ENCODE peak calls at places on chromosomes 11 and 22, in six cellular contexts. One of them, this sample, is unnamed.

GRCh38 chr22:29396126-29396525 is 7.8 kb upstream of the AP1B1 start:
- DNase-seq in fibroblast of villous mesenchyme: no peak
- DNase-seq in adrenal gland: no peak
- DNase-seq in psoas muscle: no peak
- DNase-seq in AG10803: no peak
- DNase-seq in fibroblast of pulmonary artery: no peak
- DNase-seq in this sample: no peak

GRCh38 chr11:130480166-130480565 is 31.7 kb downstream of the ADAMTS15 start:
- DNase-seq in fibroblast of villous mesenchyme: peak
- DNase-seq in adrenal gland: no peak
- DNase-seq in psoas muscle: no peak
- DNase-seq in AG10803: peak
- DNase-seq in fibroblast of pulmonary artery: peak
- DNase-seq in this sample: no peak

GRCh38 chr11:86214710-86215109 is 29.8 kb upstream of the EED start:
- DNase-seq in fibroblast of villous mesenchyme: no peak
- DNase-seq in adrenal gland: no peak
- DNase-seq in psoas muscle: no peak
- DNase-seq in AG10803: no peak
- DNase-seq in fibroblast of pulmonary artery: no peak
- DNase-seq in this sample: peak

GRCh38 chr11:19208959-19209568 is 7.3 kb upstream of the CSRP3 start:
- DNase-seq in fibroblast of villous mesenchyme: no peak
- DNase-seq in adrenal gland: no peak
- DNase-seq in psoas muscle: no peak
- DNase-seq in AG10803: no peak
- DNase-seq in fibroblast of pulmonary artery: no peak
- DNase-seq in this sample: no peak

GRCh38 chr11:520428-521178 is 13.6 kb upstream of the RNH1 start:
- DNase-seq in fibroblast of villous mesenchyme: no peak
- DNase-seq in adrenal gland: no peak
- DNase-seq in psoas muscle: peak
- DNase-seq in AG10803: no peak
- DNase-seq in fibroblast of pulmonary artery: no peak
- DNase-seq in this sample: no peak

GRCh38 chr22:35319244-35319985 is 19.7 kb downstream of the TOM1 start:
- DNase-seq in fibroblast of villous mesenchyme: no peak
- DNase-seq in adrenal gland: no peak
- DNase-seq in psoas muscle: peak
- DNase-seq in AG10803: no peak
- DNase-seq in fibroblast of pulmonary artery: no peak
- DNase-seq in this sample: no peak

GRCh38 chr11:46682773-46683752 is 17.4 kb downstream of the ARHGAP1 start:
- DNase-seq in fibroblast of villous mesenchyme: peak
- DNase-seq in adrenal gland: no peak
- DNase-seq in psoas muscle: no peak
- DNase-seq in AG10803: no peak
- DNase-seq in fibroblast of pulmonary artery: peak
- DNase-seq in this sample: no peak

GRCh38 chr22:30235687-30236170 is 10.8 kb downstream of the LIF start:
- DNase-seq in fibroblast of villous mesenchyme: peak
- DNase-seq in adrenal gland: no peak
- DNase-seq in psoas muscle: no peak
- DNase-seq in AG10803: peak
- DNase-seq in fibroblast of pulmonary artery: peak
- DNase-seq in this sample: no peak

GRCh38 chr11:12680246-12680939 is 6.2 kb downstream of the TEAD1 start:
- DNase-seq in fibroblast of villous mesenchyme: peak
- DNase-seq in adrenal gland: no peak
- DNase-seq in psoas muscle: peak
- DNase-seq in AG10803: peak
- DNase-seq in fibroblast of pulmonary artery: peak
- DNase-seq in this sample: no peak

DNA sequence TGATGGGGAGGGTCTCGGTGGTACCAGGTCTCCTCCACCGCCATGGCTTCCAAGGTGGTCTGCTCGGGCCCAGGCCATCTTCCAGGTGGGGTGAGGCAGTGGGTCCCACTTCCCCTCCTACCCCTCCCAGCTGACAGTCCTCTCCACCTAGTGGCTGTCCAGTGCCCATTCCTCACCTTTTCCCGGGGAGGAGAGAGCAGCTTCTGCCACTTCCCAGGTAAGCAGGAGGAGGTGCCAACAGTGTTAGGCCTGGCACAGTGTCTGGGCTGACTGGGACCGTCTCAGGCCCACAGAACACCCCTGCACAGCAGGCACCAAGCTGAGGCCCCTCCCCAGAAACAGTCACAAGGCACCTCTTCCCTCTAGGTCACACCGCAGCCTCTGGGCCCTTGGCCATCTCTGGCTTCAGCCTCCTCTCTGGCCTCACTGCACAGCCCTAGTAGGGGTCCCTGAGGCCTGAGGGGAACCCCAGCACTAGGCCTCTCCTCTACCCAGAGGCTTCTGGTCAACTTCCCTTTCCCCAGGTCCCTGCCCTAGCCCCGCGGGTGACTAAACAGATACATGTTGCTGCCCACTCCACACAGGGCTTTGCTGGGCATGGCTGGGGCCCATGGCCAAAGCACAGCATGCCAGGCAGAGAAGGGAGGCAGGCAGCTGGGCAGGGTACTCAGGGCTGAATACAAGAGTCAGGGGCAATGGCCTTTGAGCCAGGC is 2.3 kb upstream of the ANKRD13D start:
- DNase-seq in fibroblast of villous mesenchyme: no peak
- DNase-seq in adrenal gland: no peak
- DNase-seq in psoas muscle: peak
- DNase-seq in AG10803: no peak
- DNase-seq in fibroblast of pulmonary artery: no peak
- DNase-seq in this sample: no peak
- TF ChIP-seq CTCF in fibroblast of villous mesenchyme: no peak
- TF ChIP-seq CTCF in adrenal gland: no peak
- TF ChIP-seq CTCF in psoas muscle: no peak
- TF ChIP-seq CTCF in AG10803: no peak
- TF ChIP-seq CTCF in fibroblast of pulmonary artery: no peak
- TF ChIP-seq CTCF in this sample: no peak

DNA sequence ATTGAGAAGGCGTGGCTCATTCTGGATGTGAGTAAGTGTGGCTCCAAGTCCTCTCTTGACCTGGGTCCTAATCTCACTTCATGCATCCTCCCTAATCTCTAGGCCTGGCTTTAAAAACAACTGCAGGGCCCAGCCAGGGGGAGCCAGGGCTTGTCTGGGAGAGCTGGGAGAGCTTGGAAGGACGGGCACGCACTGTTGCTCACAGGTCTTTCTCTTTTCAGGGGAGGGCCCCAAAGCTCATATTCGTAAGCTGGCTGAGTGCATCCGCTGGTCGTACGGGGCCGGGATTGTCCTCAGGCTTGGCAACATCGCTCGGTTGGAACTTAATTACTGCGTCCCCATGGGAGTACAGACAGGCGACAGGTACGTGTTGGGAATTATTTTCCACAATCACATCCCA is 34.1 kb upstream of the PARVB start:
- DNase-seq in fibroblast of villous mesenchyme: no peak
- DNase-seq in adrenal gland: no peak
- DNase-seq in psoas muscle: no peak
- DNase-seq in AG10803: no peak
- DNase-seq in fibroblast of pulmonary artery: no peak
- DNase-seq in this sample: no peak
- TF ChIP-seq CTCF in fibroblast of villous mesenchyme: no peak
- TF ChIP-seq CTCF in adrenal gland: no peak
- TF ChIP-seq CTCF in psoas muscle: no peak
- TF ChIP-seq CTCF in AG10803: no peak
- TF ChIP-seq CTCF in fibroblast of pulmonary artery: no peak
- TF ChIP-seq CTCF in this sample: no peak

GRCh38 chr11:44570411-44571155 is 5.1 kb downstream of the CD82 start:
- DNase-seq in fibroblast of villous mesenchyme: no peak
- DNase-seq in adrenal gland: no peak
- DNase-seq in psoas muscle: no peak
- DNase-seq in AG10803: no peak
- DNase-seq in fibroblast of pulmonary artery: no peak
- DNase-seq in this sample: no peak

GRCh38 chr11:44574620-44575287 is 9.3 kb downstream of the CD82 start:
- DNase-seq in fibroblast of villous mesenchyme: peak
- DNase-seq in adrenal gland: no peak
- DNase-seq in psoas muscle: no peak
- DNase-seq in AG10803: peak
- DNase-seq in fibroblast of pulmonary artery: peak
- DNase-seq in this sample: no peak

GRCh38 chr11:44572884-44573283 is 7.4 kb downstream of the CD82 start:
- DNase-seq in fibroblast of villous mesenchyme: no peak
- DNase-seq in adrenal gland: no peak
- DNase-seq in psoas muscle: no peak
- DNase-seq in AG10803: no peak
- DNase-seq in fibroblast of pulmonary artery: no peak
- DNase-seq in this sample: no peak

GRCh38 chr11:44573333-44573732 is 7.9 kb downstream of the CD82 start:
- DNase-seq in fibroblast of villous mesenchyme: no peak
- DNase-seq in adrenal gland: no peak
- DNase-seq in psoas muscle: no peak
- DNase-seq in AG10803: no peak
- DNase-seq in fibroblast of pulmonary artery: no peak
- DNase-seq in this sample: no peak

GRCh38 chr11:44572431-44572830 is 7.0 kb downstream of the CD82 start:
- DNase-seq in fibroblast of villous mesenchyme: no peak
- DNase-seq in adrenal gland: no peak
- DNase-seq in psoas muscle: no peak
- DNase-seq in AG10803: no peak
- DNase-seq in fibroblast of pulmonary artery: no peak
- DNase-seq in this sample: no peak
- TF ChIP-seq CTCF in fibroblast of villous mesenchyme: no peak
- TF ChIP-seq CTCF in adrenal gland: no peak
- TF ChIP-seq CTCF in psoas muscle: no peak
- TF ChIP-seq CTCF in AG10803: no peak
- TF ChIP-seq CTCF in fibroblast of pulmonary artery: no peak
- TF ChIP-seq CTCF in this sample: no peak

DNA sequence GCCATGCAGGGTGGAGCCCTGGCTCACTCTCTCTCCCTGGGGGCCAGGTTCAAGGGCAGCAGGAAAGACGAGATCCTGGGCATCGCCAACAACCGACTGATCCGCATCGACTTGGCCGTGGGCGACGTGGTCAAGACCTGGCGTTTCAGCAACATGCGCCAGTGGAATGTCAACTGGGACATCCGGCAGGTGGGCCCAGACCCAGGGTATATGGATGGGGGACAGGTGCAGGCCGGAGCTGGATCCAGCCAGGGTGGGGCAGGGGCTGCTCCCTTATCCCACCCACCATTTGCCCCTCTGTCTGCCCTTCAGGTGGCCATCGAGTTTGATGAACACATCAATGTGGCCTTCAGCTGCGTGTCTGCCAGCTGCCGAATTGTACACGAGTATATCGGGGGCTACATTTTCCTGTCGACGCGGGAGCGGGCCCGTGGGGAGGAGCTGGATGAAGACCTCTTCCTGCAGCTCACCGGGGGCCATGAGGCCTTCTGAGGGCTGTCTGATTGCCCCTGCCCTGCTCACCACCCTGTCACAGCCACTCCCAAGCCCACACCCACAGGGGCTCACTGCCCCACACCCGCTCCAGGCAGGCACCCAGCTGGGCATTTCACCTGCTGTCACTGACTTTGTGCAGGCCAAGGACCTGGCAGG is 2.9 kb downstream of the TRPT1 start:
- DNase-seq in fibroblast of villous mesenchyme: no peak
- DNase-seq in adrenal gland: no peak
- DNase-seq in psoas muscle: peak
- DNase-seq in AG10803: no peak
- DNase-seq in fibroblast of pulmonary artery: no peak
- DNase-seq in this sample: no peak
- TF ChIP-seq CTCF in fibroblast of villous mesenchyme: no peak
- TF ChIP-seq CTCF in adrenal gland: no peak
- TF ChIP-seq CTCF in psoas muscle: no peak
- TF ChIP-seq CTCF in AG10803: no peak
- TF ChIP-seq CTCF in fibroblast of pulmonary artery: no peak
- TF ChIP-seq CTCF in this sample: no peak

GRCh38 chr11:59106363-59107336 is at the start of gene FAM111B:
- DNase-seq in fibroblast of villous mesenchyme: peak
- DNase-seq in adrenal gland: peak
- DNase-seq in psoas muscle: peak
- DNase-seq in AG10803: peak
- DNase-seq in fibroblast of pulmonary artery: peak
- DNase-seq in this sample: peak
- TF ChIP-seq CTCF in fibroblast of villous mesenchyme: peak
- TF ChIP-seq CTCF in adrenal gland: no peak
- TF ChIP-seq CTCF in psoas muscle: no peak
- TF ChIP-seq CTCF in AG10803: no peak
- TF ChIP-seq CTCF in fibroblast of pulmonary artery: no peak
- TF ChIP-seq CTCF in this sample: no peak

GRCh38 chr11:128157423-128158298 is 429.7 kb downstream of the ETS1 start:
- DNase-seq in fibroblast of villous mesenchyme: peak
- DNase-seq in adrenal gland: peak
- DNase-seq in psoas muscle: no peak
- DNase-seq in AG10803: peak
- DNase-seq in fibroblast of pulmonary artery: peak
- DNase-seq in this sample: no peak
- TF ChIP-seq CTCF in fibroblast of villous mesenchyme: peak
- TF ChIP-seq CTCF in adrenal gland: peak
- TF ChIP-seq CTCF in psoas muscle: peak
- TF ChIP-seq CTCF in AG10803: peak
- TF ChIP-seq CTCF in fibroblast of pulmonary artery: peak
- TF ChIP-seq CTCF in this sample: no peak

GRCh38 chr22:41096841-41097240 is 4.4 kb downstream of the EP300 start:
- DNase-seq in fibroblast of villous mesenchyme: peak
- DNase-seq in adrenal gland: no peak
- DNase-seq in psoas muscle: no peak
- DNase-seq in AG10803: no peak
- DNase-seq in fibroblast of pulmonary artery: no peak
- DNase-seq in this sample: no peak
- TF ChIP-seq CTCF in fibroblast of villous mesenchyme: no peak
- TF ChIP-seq CTCF in adrenal gland: no peak
- TF ChIP-seq CTCF in psoas muscle: no peak
- TF ChIP-seq CTCF in AG10803: no peak
- TF ChIP-seq CTCF in fibroblast of pulmonary artery: no peak
- TF ChIP-seq CTCF in this sample: no peak

GRCh38 chr11:61626580-61627380 is 45.9 kb upstream of the SYT7 start:
- DNase-seq in fibroblast of villous mesenchyme: no peak
- DNase-seq in adrenal gland: peak
- DNase-seq in psoas muscle: peak
- DNase-seq in AG10803: no peak
- DNase-seq in fibroblast of pulmonary artery: peak
- DNase-seq in this sample: no peak
- TF ChIP-seq CTCF in fibroblast of villous mesenchyme: no peak
- TF ChIP-seq CTCF in adrenal gland: no peak
- TF ChIP-seq CTCF in psoas muscle: no peak
- TF ChIP-seq CTCF in AG10803: no peak
- TF ChIP-seq CTCF in fibroblast of pulmonary artery: no peak
- TF ChIP-seq CTCF in this sample: no peak

This sample was measured in activated B cell treated with CpG ODN at 0.5 μM for 24 hours.